ENCODE peak calls at places on chromosome 15, in nine cellular contexts. K is activated CD8-positive, alpha-beta T cell treated with anti-CD3 and anti-CD28 coated beads, Interleukin-2, amount 10 ng/mL, durations not matched to agents 7 days and 5 days; U is dermis microvascular lymphatic vessel endothelial cell; W is A549; J is breast epithelium; F is neural progenitor cell; G is dorsolateral prefrontal cortex; L is H7; X is sigmoid colon. Q is an unnamed sample.

GRCh38 chr15:90230071-90230494 is 3.7 kb downstream of the CIB1 start:
- DNase-seq in K (no peak), U (no peak), W (no peak), J (no peak), F (no peak), G (peak; percentile 64), L (peak; percentile 37), X (no peak), Q (peak; percentile 42)

GRCh38 chr15:63003836-63004610 is 38.5 kb upstream of the TPM1 start:
- DNase-seq in K (no peak), U (no peak), W (no peak), J (no peak), F (peak; percentile 55), G (no peak), L (peak; percentile 67), X (no peak), Q (no peak)

GRCh38 chr15:69116391-69116790 is 44.0 kb upstream of the GLCE start:
- DNase-seq in K (no peak), U (no peak), W (no peak), J (no peak), F (no peak), G (no peak), L (peak; percentile 60), X (no peak), Q (no peak)

GRCh38 chr15:68888419-68888818 is 41.9 kb upstream of the SPESP1 start:
- DNase-seq in K (no peak), U (no peak), W (no peak), J (no peak), F (peak; percentile 9), G (no peak), L (peak; percentile 64), X (no peak), Q (no peak)

GRCh38 chr15:100055821-100056220 is 286.0 kb downstream of the ADAMTS17 start:
- DNase-seq in K (no peak), U (no peak), W (no peak), J (no peak), F (no peak), G (no peak), L (no peak), X (no peak), Q (no peak)

GRCh38 chr15:90013503-90013937 is 12.4 kb downstream of the ZNF710 start:
- DNase-seq in K (peak; percentile 76), U (no peak), W (no peak), J (no peak), F (no peak), G (no peak), L (no peak), X (no peak), Q (no peak)

GRCh38 chr15:73907018-73907394 is 19.3 kb upstream of the LOXL1 start:
- DNase-seq in K (no peak), U (no peak), W (no peak), J (no peak), F (no peak), G (no peak), L (no peak), X (no peak), Q (no peak)

GRCh38 chr15:49860101-49860500 is 239.3 kb downstream of the DTWD1 start:
- DNase-seq in K (no peak), U (no peak), W (no peak), J (no peak), F (no peak), G (no peak), L (no peak), X (no peak), Q (no peak)

GRCh38 chr15:68834356-68834755 is 13.7 kb upstream of the ANP32A start:
- DNase-seq in K (no peak), U (no peak), W (no peak), J (no peak), F (no peak), G (no peak), L (no peak), X (no peak), Q (peak; percentile 46)

GRCh38 chr15:42056934-42057743 is 36.3 kb upstream of the PLA2G4E start:
- DNase-seq in K (peak; percentile 59), U (peak; percentile 78), W (peak; percentile 88), J (peak; percentile 98), F (peak; percentile 94), G (peak; percentile 63), L (peak; percentile 92), X (no peak), Q (peak; percentile 89)

GRCh38 chr15:89070197-89071124 is 17.8 kb upstream of the ABHD2 start:
- DNase-seq in K (no peak), U (no peak), W (no peak), J (no peak), F (no peak), G (no peak), L (no peak), X (no peak), Q (no peak)

GRCh38 chr15:61556037-61556648 is 327.0 kb upstream of the RORA start:
- DNase-seq in K (no peak), U (peak; percentile 5), W (no peak), J (no peak), F (no peak), G (no peak), L (no peak), X (no peak), Q (no peak)

GRCh38 chr15:67652586-67652985 is 110.1 kb downstream of the MAP2K5 start:
- DNase-seq in K (no peak), U (no peak), W (no peak), J (no peak), F (no peak), G (no peak), L (no peak), X (no peak), Q (no peak)

GRCh38 chr15:56959318-56959648 is 40.8 kb downstream of the TCF12 start:
- DNase-seq in K (no peak), U (no peak), W (no peak), J (no peak), F (no peak), G (no peak), L (no peak), X (no peak), Q (no peak)

GRCh38 chr15:45101749-45102148 is 12.2 kb downstream of the DUOX2 start:
- DNase-seq in K (no peak), U (no peak), W (no peak), J (no peak), F (no peak), G (no peak), L (peak; percentile 44), X (peak; percentile 40), Q (peak; percentile 19)

GRCh38 chr15:63065262-63066234 is 23.0 kb downstream of the TPM1 start:
- DNase-seq in K (no peak), U (no peak), W (no peak), J (no peak), F (no peak), G (no peak), L (no peak), X (no peak), Q (no peak)

GRCh38 chr15:29129221-29129620 is 140.4 kb downstream of the NSMCE3 start:
- DNase-seq in K (no peak), U (no peak), W (no peak), J (no peak), F (no peak), G (no peak), L (no peak), X (peak; percentile 15), Q (no peak)

GRCh38 chr15:86054338-86054737 is 25.3 kb upstream of the AGBL1 start:
- DNase-seq in K (no peak), U (no peak), W (no peak), J (no peak), F (no peak), G (no peak), L (no peak), X (no peak), Q (no peak)

GRCh38 chr15:78854973-78855372 is 17.7 kb upstream of the MORF4L1 start:
- DNase-seq in K (no peak), U (no peak), W (no peak), J (no peak), F (no peak), G (no peak), L (no peak), X (no peak), Q (no peak)

GRCh38 chr15:96851613-96852012 is 521.1 kb downstream of the NR2F2 start:
- DNase-seq in K (no peak), U (peak; percentile 29), W (no peak), J (no peak), F (no peak), G (no peak), L (no peak), X (no peak), Q (no peak)

GRCh38 chr15:70451861-70452653 is 311.3 kb downstream of the UACA start:
- DNase-seq in K (peak; percentile 76), U (no peak), W (no peak), J (no peak), F (peak; percentile 56), G (no peak), L (peak; percentile 84), X (no peak), Q (no peak)

GRCh38 chr15:64247535-64247905 is 84.7 kb upstream of the PPIB start:
- DNase-seq in K (no peak), U (no peak), W (no peak), J (no peak), F (no peak), G (no peak), L (no peak), X (no peak), Q (no peak)

GRCh38 chr15:60390931-60391501 is 6.8 kb downstream of the ANXA2 start:
- DNase-seq in K (no peak), U (peak; percentile 86), W (no peak), J (peak; percentile 54), F (peak; percentile 88), G (no peak), L (no peak), X (peak; percentile 82), Q (peak; percentile 61)

GRCh38 chr15:72690938-72691337 is 4.9 kb downstream of the BBS4 start:
- DNase-seq in K (no peak), U (no peak), W (no peak), J (no peak), F (no peak), G (no peak), L (no peak), X (no peak), Q (no peak)

GRCh38 chr15:100170280-100170654 is 171.5 kb downstream of the ADAMTS17 start:
- DNase-seq in K (peak; percentile 34), U (no peak), W (no peak), J (no peak), F (no peak), G (no peak), L (peak; percentile 16), X (no peak), Q (no peak)

GRCh38 chr15:60356832-60357231 is 41.0 kb downstream of the ANXA2 start:
- DNase-seq in K (no peak), U (no peak), W (no peak), J (no peak), F (no peak), G (no peak), L (no peak), X (no peak), Q (no peak)

GRCh38 chr15:60372223-60372622 is 25.6 kb downstream of the ANXA2 start:
- DNase-seq in K (no peak), U (no peak), W (no peak), J (no peak), F (no peak), G (no peak), L (no peak), X (no peak), Q (no peak)

GRCh38 chr15:50183112-50183794 is 1.3 kb downstream of the SLC27A2 start:
- DNase-seq in K (peak; percentile 53), U (no peak), W (no peak), J (no peak), F (no peak), G (no peak), L (peak; percentile 12), X (no peak), Q (no peak)

GRCh38 chr15:37076543-37076942 is 23.8 kb downstream of the MEIS2 start:
- DNase-seq in K (no peak), U (peak; percentile 32), W (no peak), J (no peak), F (no peak), G (no peak), L (no peak), X (no peak), Q (no peak)

GRCh38 chr15:90266061-90266431 is 574 bp downstream of the NGRN start:
- DNase-seq in K (peak; percentile 69), U (peak; percentile 55), W (peak; percentile 72), J (no peak), F (no peak), G (peak; percentile 25), L (peak; percentile 65), X (peak; percentile 73), Q (peak; percentile 79)